ENCODE peak calls at places on chromosomes 12 and 14, in seven cellular contexts. P is heart right ventricle, Z is endothelial cell, W is ELR, D is GM10248, K is NCI-H1436 treated with DMSO at 0.1 percent for 48 hours, T is posterior cingulate gyrus. A is an unnamed sample.

GRCh38 chr14:23580948-23581281 is 2.3 kb upstream of the JPH4 start:
- DNase-seq in Z (no peak), W (no peak), D (no peak), P (no peak), T (no peak), K (no peak), A (no peak)

GRCh38 chr12:52824741-52825410 is 9.2 kb downstream of the KRT79 start:
- DNase-seq in P (no peak), D (no peak), K (no peak), T (no peak), Z (no peak), W (no peak), A (no peak)

GRCh38 chr14:71668942-71669341 is 263.3 kb upstream of the RGS6 start:
- DNase-seq in Z (no peak), D (no peak), W (no peak), P (no peak), K (no peak), T (no peak), A (no peak)

GRCh38 chr12:52517005-52517835 is 3.0 kb downstream of the KRT5 start:
- DNase-seq in K (no peak), D (no peak), T (no peak), Z (no peak), P (no peak), W (no peak), A (no peak)

GRCh38 chr12:110079477-110080400 is 31.4 kb upstream of the C12orf76 start:
- DNase-seq in P (peak; percentile 49), T (peak; percentile 60), W (no peak), K (no peak), Z (no peak), D (peak; percentile 77), A (peak; percentile 11)

GRCh38 chr12:95838125-95838524 is 20.6 kb upstream of the SNRPF start:
- DNase-seq in W (peak; percentile 75), Z (no peak), P (no peak), K (no peak), T (no peak), D (no peak), A (no peak)

GRCh38 chr12:29769162-29769820 is 14.5 kb downstream of the TMTC1 start:
- DNase-seq in P (no peak), T (no peak), W (no peak), D (no peak), Z (no peak), K (no peak), A (no peak)

GRCh38 chr14:59262717-59263469 is 74.4 kb downstream of the DAAM1 start:
- DNase-seq in T (no peak), P (no peak), D (no peak), Z (peak; percentile 12), W (peak; percentile 20), K (no peak), A (no peak)

GRCh38 chr14:54002653-54003052 is 46.0 kb upstream of the BMP4 start:
- DNase-seq in T (no peak), Z (no peak), W (peak; percentile 4), D (no peak), K (no peak), P (no peak), A (no peak)

GRCh38 chr14:90870950-90871604 is 54.8 kb upstream of the TTC7B start:
- DNase-seq in K (no peak), T (no peak), D (no peak), W (no peak), P (no peak), Z (no peak), A (no peak)

GRCh38 chr12:63845726-63846125 is 1.2 kb downstream of the SRGAP1 start:
- DNase-seq in P (no peak), W (peak; percentile 75), K (no peak), Z (no peak), T (no peak), D (no peak), A (no peak)

GRCh38 chr12:1205512-1206060 is 214.6 kb downstream of the ERC1 start:
- DNase-seq in P (no peak), T (no peak), W (peak; percentile 52), K (no peak), D (no peak), Z (no peak), A (no peak)

GRCh38 chr12:49777341-49777740 is 36.0 kb downstream of the TMBIM6 start:
- DNase-seq in D (no peak), Z (no peak), K (no peak), W (no peak), P (no peak), T (no peak), A (no peak)